ENCODE peak calls at places on chromosomes 7 and 10, in five cellular contexts. One of them, this sample, is unnamed.

GRCh38 chr7:151311294-151311864 is 30.2 kb upstream of the NUB1 start:
- DNase-seq in GM12878: no peak
- DNase-seq in transverse colon: no peak
- DNase-seq in SK-N-MC: no peak
- DNase-seq in SK-N-SH: no peak
- DNase-seq in this sample: no peak

GRCh38 chr10:71326464-71326881 is 7.4 kb downstream of the SLC29A3 start:
- DNase-seq in SK-N-SH: no peak
- DNase-seq in SK-N-MC: no peak
- DNase-seq in GM12878: no peak
- DNase-seq in transverse colon: peak
- DNase-seq in this sample: peak

GRCh38 chr10:11381023-11381422 is 230.4 kb downstream of the USP6NL start:
- DNase-seq in SK-N-SH: no peak
- DNase-seq in SK-N-MC: no peak
- DNase-seq in GM12878: no peak
- DNase-seq in transverse colon: no peak
- DNase-seq in this sample: no peak

GRCh38 chr10:115049957-115050356 is 43.2 kb upstream of the ATRNL1 start:
- DNase-seq in SK-N-SH: no peak
- DNase-seq in SK-N-MC: no peak
- DNase-seq in GM12878: no peak
- DNase-seq in transverse colon: no peak
- DNase-seq in this sample: no peak

GRCh38 chr7:135320277-135320676 is 86.6 kb downstream of the STRA8 start:
- DNase-seq in transverse colon: peak
- DNase-seq in SK-N-MC: no peak
- DNase-seq in SK-N-SH: peak
- DNase-seq in GM12878: no peak
- DNase-seq in this sample: peak

GRCh38 chr10:49441488-49442476 is 45.9 kb upstream of the DRGX start:
- DNase-seq in GM12878: no peak
- DNase-seq in transverse colon: no peak
- DNase-seq in SK-N-MC: no peak
- DNase-seq in SK-N-SH: no peak
- DNase-seq in this sample: no peak

GRCh38 chr10:132972986-132973902 is 30.9 kb upstream of the CFAP46 start:
- DNase-seq in GM12878: no peak
- DNase-seq in SK-N-MC: no peak
- DNase-seq in transverse colon: no peak
- DNase-seq in SK-N-SH: peak
- DNase-seq in this sample: no peak

GRCh38 chr7:44283381-44284211 is 41.8 kb downstream of the CAMK2B start:
- DNase-seq in GM12878: no peak
- DNase-seq in transverse colon: peak
- DNase-seq in SK-N-MC: no peak
- DNase-seq in SK-N-SH: peak
- DNase-seq in this sample: no peak

GRCh38 chr7:1557771-1558170 is 1.8 kb upstream of the TMEM184A start:
- DNase-seq in transverse colon: no peak
- DNase-seq in GM12878: no peak
- DNase-seq in SK-N-SH: peak
- DNase-seq in SK-N-MC: no peak
- DNase-seq in this sample: no peak

GRCh38 chr10:14683246-14683645 is 91.5 kb downstream of the FAM107B start:
- DNase-seq in GM12878: no peak
- DNase-seq in SK-N-MC: no peak
- DNase-seq in transverse colon: no peak
- DNase-seq in SK-N-SH: no peak
- DNase-seq in this sample: no peak

GRCh38 chr7:98056580-98056979 is 50.1 kb upstream of the LMTK2 start:
- DNase-seq in SK-N-SH: no peak
- DNase-seq in transverse colon: no peak
- DNase-seq in GM12878: no peak
- DNase-seq in SK-N-MC: no peak
- DNase-seq in this sample: peak

GRCh38 chr10:51910189-51910588 is 210.8 kb upstream of the CSTF2T start:
- DNase-seq in SK-N-SH: no peak
- DNase-seq in transverse colon: no peak
- DNase-seq in GM12878: no peak
- DNase-seq in SK-N-MC: no peak
- DNase-seq in this sample: no peak

GRCh38 chr10:51915031-51915542 is 215.7 kb upstream of the CSTF2T start:
- DNase-seq in GM12878: no peak
- DNase-seq in transverse colon: no peak
- DNase-seq in SK-N-SH: no peak
- DNase-seq in SK-N-MC: no peak
- DNase-seq in this sample: no peak

GRCh38 chr10:51910596-51910995 is 211.2 kb upstream of the CSTF2T start:
- DNase-seq in GM12878: no peak
- DNase-seq in transverse colon: no peak
- DNase-seq in SK-N-SH: no peak
- DNase-seq in SK-N-MC: no peak
- DNase-seq in this sample: no peak

GRCh38 chr10:51907342-51907741 is 207.9 kb upstream of the CSTF2T start:
- DNase-seq in SK-N-MC: no peak
- DNase-seq in GM12878: no peak
- DNase-seq in SK-N-SH: no peak
- DNase-seq in transverse colon: no peak
- DNase-seq in this sample: no peak

GRCh38 chr10:51911721-51912120 is 212.3 kb upstream of the CSTF2T start:
- DNase-seq in transverse colon: no peak
- DNase-seq in SK-N-MC: no peak
- DNase-seq in GM12878: no peak
- DNase-seq in SK-N-SH: no peak
- DNase-seq in this sample: no peak
- TF ChIP-seq POLR2AphosphoS5 in transverse colon: no peak
- TF ChIP-seq POLR2AphosphoS5 in SK-N-MC: no peak
- TF ChIP-seq POLR2AphosphoS5 in GM12878: no peak
- TF ChIP-seq POLR2AphosphoS5 in SK-N-SH: no peak
- TF ChIP-seq POLR2AphosphoS5 in this sample: peak

GRCh38 chr10:99775850-99776249 is 6.6 kb upstream of the ABCC2 start:
- DNase-seq in GM12878: no peak
- DNase-seq in transverse colon: no peak
- DNase-seq in SK-N-SH: peak
- DNase-seq in SK-N-MC: no peak
- DNase-seq in this sample: no peak
- TF ChIP-seq POLR2AphosphoS5 in GM12878: no peak
- TF ChIP-seq POLR2AphosphoS5 in transverse colon: peak
- TF ChIP-seq POLR2AphosphoS5 in SK-N-SH: peak
- TF ChIP-seq POLR2AphosphoS5 in SK-N-MC: no peak
- TF ChIP-seq POLR2AphosphoS5 in this sample: no peak

GRCh38 chr10:79081353-79082034 is 12.7 kb downstream of the ZMIZ1 start:
- DNase-seq in SK-N-SH: no peak
- DNase-seq in transverse colon: no peak
- DNase-seq in GM12878: no peak
- DNase-seq in SK-N-MC: no peak
- DNase-seq in this sample: no peak

GRCh38 chr10:79079074-79079397 is 10.3 kb downstream of the ZMIZ1 start:
- DNase-seq in SK-N-SH: no peak
- DNase-seq in SK-N-MC: no peak
- DNase-seq in GM12878: no peak
- DNase-seq in transverse colon: no peak
- DNase-seq in this sample: no peak

GRCh38 chr10:79077488-79078173 is 8.9 kb downstream of the ZMIZ1 start:
- DNase-seq in SK-N-MC: no peak
- DNase-seq in transverse colon: no peak
- DNase-seq in SK-N-SH: no peak
- DNase-seq in GM12878: no peak
- DNase-seq in this sample: no peak

GRCh38 chr10:79078367-79079073 is 9.8 kb downstream of the ZMIZ1 start:
- DNase-seq in GM12878: no peak
- DNase-seq in SK-N-SH: no peak
- DNase-seq in transverse colon: no peak
- DNase-seq in SK-N-MC: no peak
- DNase-seq in this sample: no peak

GRCh38 chr10:79079490-79080355 is 11.0 kb downstream of the ZMIZ1 start:
- DNase-seq in GM12878: no peak
- DNase-seq in transverse colon: peak
- DNase-seq in SK-N-MC: no peak
- DNase-seq in SK-N-SH: no peak
- DNase-seq in this sample: no peak
- TF ChIP-seq POLR2AphosphoS5 in GM12878: no peak
- TF ChIP-seq POLR2AphosphoS5 in transverse colon: no peak
- TF ChIP-seq POLR2AphosphoS5 in SK-N-MC: no peak
- TF ChIP-seq POLR2AphosphoS5 in SK-N-SH: no peak
- TF ChIP-seq POLR2AphosphoS5 in this sample: no peak

DNA sequence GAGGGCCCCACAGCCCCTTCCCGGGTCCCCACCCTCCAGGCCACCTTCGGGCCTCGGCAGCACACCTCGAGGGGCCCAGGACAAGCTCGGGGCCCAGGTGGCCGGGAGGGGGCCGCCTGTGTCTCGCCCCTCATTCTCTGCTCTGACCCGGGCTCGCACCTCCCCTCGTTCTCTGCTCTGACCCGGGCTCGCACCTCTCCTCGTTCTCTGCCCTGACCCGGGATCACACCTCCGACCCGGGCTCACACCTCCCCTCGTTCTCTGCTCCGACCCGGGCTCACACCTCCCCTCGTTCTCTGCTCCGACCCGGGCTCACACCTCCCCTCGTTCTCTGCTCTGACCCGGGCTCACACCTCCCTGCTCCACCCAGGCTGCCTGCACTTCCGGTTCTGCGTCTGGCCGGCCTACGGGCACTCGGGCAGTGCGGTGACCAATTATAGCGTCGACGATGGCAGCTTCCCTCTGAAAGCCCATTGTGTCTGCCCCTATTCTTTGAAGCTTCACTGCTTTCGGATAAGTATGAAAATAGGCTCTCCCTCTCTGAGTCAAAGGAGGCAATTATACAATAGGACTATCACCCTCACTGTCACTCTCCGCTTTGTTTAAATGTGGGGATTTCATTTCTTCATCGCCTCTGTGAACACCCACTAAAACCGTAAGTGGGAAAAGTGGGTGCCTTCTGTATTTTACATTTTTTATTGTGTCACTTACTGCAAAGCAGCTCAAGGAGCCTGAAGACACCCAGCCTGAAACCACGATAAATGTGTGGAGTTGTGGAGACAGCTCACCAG is 457.4 kb downstream of the DNAJB6 start:
- DNase-seq in SK-N-MC: no peak
- DNase-seq in transverse colon: no peak
- DNase-seq in GM12878: no peak
- DNase-seq in SK-N-SH: no peak
- DNase-seq in this sample: no peak
- TF ChIP-seq POLR2AphosphoS5 in SK-N-MC: no peak
- TF ChIP-seq POLR2AphosphoS5 in transverse colon: no peak
- TF ChIP-seq POLR2AphosphoS5 in GM12878: no peak
- TF ChIP-seq POLR2AphosphoS5 in SK-N-SH: no peak
- TF ChIP-seq POLR2AphosphoS5 in this sample: no peak

GRCh38 chr7:6447589-6448210 is at the start of gene DAGLB:
- DNase-seq in SK-N-MC: peak
- DNase-seq in SK-N-SH: peak
- DNase-seq in transverse colon: peak
- DNase-seq in GM12878: peak
- DNase-seq in this sample: peak

GRCh38 chr7:6448943-6449543 is 1.3 kb upstream of the DAGLB start:
- DNase-seq in transverse colon: no peak
- DNase-seq in SK-N-SH: no peak
- DNase-seq in SK-N-MC: no peak
- DNase-seq in GM12878: no peak
- DNase-seq in this sample: no peak

GRCh38 chr7:6443372-6443941 is 4.3 kb downstream of the DAGLB start:
- DNase-seq in SK-N-SH: no peak
- DNase-seq in transverse colon: no peak
- DNase-seq in SK-N-MC: no peak
- DNase-seq in GM12878: no peak
- DNase-seq in this sample: no peak

GRCh38 chr7:6444516-6445269 is 3.1 kb downstream of the DAGLB start:
- DNase-seq in SK-N-MC: no peak
- DNase-seq in transverse colon: no peak
- DNase-seq in GM12878: no peak
- DNase-seq in SK-N-SH: no peak
- DNase-seq in this sample: no peak

DNA sequence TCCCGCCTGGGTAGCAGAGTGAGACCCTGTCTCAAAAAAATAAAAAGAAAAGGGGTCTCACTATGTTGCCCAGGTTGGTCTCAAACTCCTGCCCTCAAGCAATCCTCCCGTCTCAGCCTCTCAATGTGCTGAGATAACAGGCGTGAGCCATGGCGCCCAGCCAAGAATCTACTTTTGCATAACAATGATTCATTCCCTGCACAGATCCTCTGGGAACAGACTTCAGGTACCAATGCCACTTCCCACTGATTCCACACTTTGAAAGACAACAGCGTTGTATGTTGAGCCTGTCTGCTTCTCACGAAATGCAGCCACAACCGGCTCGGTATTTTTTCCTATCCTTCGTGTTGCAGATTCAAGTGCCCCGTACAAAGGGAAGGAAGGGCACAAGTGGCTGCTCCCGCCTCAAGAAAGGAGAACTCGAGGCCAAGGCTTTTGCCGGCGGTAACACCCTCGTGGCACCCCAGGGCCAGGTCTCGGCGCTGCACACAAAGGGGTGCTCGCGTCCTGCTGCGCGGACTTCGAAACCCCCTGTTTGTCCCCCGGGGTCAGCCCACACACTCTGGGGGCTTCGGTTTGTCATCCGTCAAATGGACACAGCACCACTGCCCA is 671 bp downstream of the DAGLB start:
- DNase-seq in SK-N-MC: peak
- DNase-seq in SK-N-SH: peak
- DNase-seq in GM12878: no peak
- DNase-seq in transverse colon: peak
- DNase-seq in this sample: peak
- TF ChIP-seq POLR2AphosphoS5 in SK-N-MC: no peak
- TF ChIP-seq POLR2AphosphoS5 in SK-N-SH: no peak
- TF ChIP-seq POLR2AphosphoS5 in GM12878: no peak
- TF ChIP-seq POLR2AphosphoS5 in transverse colon: peak
- TF ChIP-seq POLR2AphosphoS5 in this sample: peak